ENCODE peak calls at places on chromosomes 7 and 10, in seven cellular contexts. K is GM13977; P is activated CD8-positive, alpha-beta memory T cell treated with anti-CD3 and anti-CD28 coated beads for 48 hours; Z is left cardiac atrium; R is T-helper 2 cell; Q is upper lobe of left lung; A is Ammon's horn. I is an unnamed sample.
A peak's percentile ranks its signal among the peaks of the same experiment; 100 is the strongest.

GRCh38 chr10:104683567-104683966 is 42.5 kb downstream of the SORCS3 start:
- DNase-seq in K (no peak), P (no peak), Z (no peak), R (no peak), Q (no peak), A (peak; percentile 69), I (no peak)

GRCh38 chr7:20329389-20330175 is 1.1 kb upstream of the ITGB8 start:
- DNase-seq in K (peak; percentile 69), P (no peak), Z (peak; percentile 45), R (no peak), Q (peak; percentile 72), A (peak; percentile 86), I (peak; percentile 76)

GRCh38 chr7:13159467-13160184 is 472.2 kb downstream of the ARL4A start:
- DNase-seq in K (no peak), P (no peak), Z (no peak), R (no peak), Q (no peak), A (no peak), I (peak; percentile 16)

GRCh38 chr10:29987471-29987870 is 71.9 kb downstream of the JCAD start:
- DNase-seq in K (no peak), P (no peak), Z (no peak), R (no peak), Q (no peak), A (no peak), I (no peak)

GRCh38 chr10:109962247-109962646 is 38.9 kb upstream of the XPNPEP1 start:
- DNase-seq in K (no peak), P (no peak), Z (no peak), R (no peak), Q (no peak), A (peak; percentile 31), I (no peak)

GRCh38 chr7:11237742-11238141 is 264.1 kb downstream of the PHF14 start:
- DNase-seq in K (no peak), P (no peak), Z (no peak), R (no peak), Q (no peak), A (no peak), I (no peak)

GRCh38 chr7:70154521-70155180 is 556.4 kb downstream of the AUTS2 start:
- DNase-seq in K (no peak), P (no peak), Z (no peak), R (no peak), Q (peak; percentile 57), A (no peak), I (no peak)

GRCh38 chr7:142481548-142481947 is 223.7 kb upstream of the PRSS58 start:
- DNase-seq in K (no peak), P (no peak), Z (no peak), R (no peak), Q (no peak), A (no peak), I (no peak)

GRCh38 chr10:6064119-6064518 is 2.0 kb upstream of the IL2RA start:
- DNase-seq in K (no peak), P (no peak), Z (no peak), R (no peak), Q (no peak), A (no peak), I (no peak)

GRCh38 chr10:111139567-111139966 is 62.7 kb downstream of the ADRA2A start:
- DNase-seq in K (no peak), P (no peak), Z (no peak), R (no peak), Q (no peak), A (no peak), I (no peak)

GRCh38 chr7:28458732-28459131 is 46.4 kb downstream of the CREB5 start:
- DNase-seq in K (no peak), P (no peak), Z (peak; percentile 24), R (no peak), Q (no peak), A (no peak), I (no peak)

GRCh38 chr10:49768731-49769130 is 6.6 kb upstream of the OGDHL start:
- DNase-seq in K (no peak), P (no peak), Z (no peak), R (no peak), Q (no peak), A (no peak), I (no peak)

GRCh38 chr10:82150123-82150900 is 275.3 kb downstream of the NRG3 start:
- DNase-seq in K (peak; percentile 4), P (no peak), Z (peak; percentile 51), R (no peak), Q (peak; percentile 47), A (peak; percentile 41), I (peak; percentile 39)

GRCh38 chr10:119120413-119120867 is 16.5 kb downstream of the DENND10 start:
- DNase-seq in K (peak; percentile 69), P (no peak), Z (no peak), R (peak; percentile 49), Q (no peak), A (no peak), I (peak; percentile 90)

GRCh38 chr7:99742737-99743394 is 7.9 kb upstream of the CYP3A7 start:
- DNase-seq in K (no peak), P (no peak), Z (no peak), R (no peak), Q (no peak), A (no peak), I (no peak)

GRCh38 chr10:4219901-4220300 is 434.9 kb upstream of the KLF6 start:
- DNase-seq in K (no peak), P (no peak), Z (no peak), R (no peak), Q (no peak), A (no peak), I (no peak)

GRCh38 chr7:132065193-132065972 is 509.0 kb upstream of the PODXL start:
- DNase-seq in K (no peak), P (no peak), Z (peak; percentile 63), R (no peak), Q (no peak), A (peak; percentile 69), I (no peak)

GRCh38 chr10:93458821-93459257 is 23.3 kb downstream of the MYOF start:
- DNase-seq in K (no peak), P (no peak), Z (peak; percentile 78), R (no peak), Q (peak; percentile 92), A (no peak), I (no peak)

GRCh38 chr10:117860823-117861222 is 185.9 kb downstream of the RAB11FIP2 start:
- DNase-seq in K (peak; percentile 29), P (no peak), Z (no peak), R (no peak), Q (no peak), A (no peak), I (peak; percentile 45)